ENCODE peak calls at places on chromosome 22, in six cellular contexts. H is A549, O is endothelial cell of umbilical vein, G is K562, U is HepG2, N is GM12878. D is an unnamed sample.

GRCh38 chr22:23393721-23394320 is 186.3 kb downstream of the IGLL1 start:
- DNase-seq in N (no peak), H (no peak), G (no peak), U (no peak), O (no peak), D (no peak)

GRCh38 chr22:41781508-41781906 is 19.0 kb upstream of the CCDC134 start:
- DNase-seq in H (no peak), G (no peak), N (no peak), U (no peak), O (no peak), D (no peak)

GRCh38 chr22:19843857-19844422 is 10.7 kb downstream of the GNB1L start:
- DNase-seq in U (no peak), O (no peak), G (peak), H (no peak), N (no peak), D (no peak)

GRCh38 chr22:49234459-49234858 is 593.2 kb downstream of the BRD1 start:
- DNase-seq in N (no peak), U (no peak), O (no peak), G (no peak), H (no peak), D (no peak)

GRCh38 chr22:37386441-37386840 is 40.8 kb downstream of the ELFN2 start:
- DNase-seq in N (no peak), O (no peak), H (no peak), U (no peak), G (peak), D (peak)

GRCh38 chr22:30574095-30574981 is at the start of gene GAL3ST1:
- DNase-seq in G (no peak), U (peak), H (peak), O (no peak), N (no peak), D (no peak)

GRCh38 chr22:17106161-17106784 is 14.9 kb downstream of the TMEM121B start:
- DNase-seq in G (no peak), H (no peak), O (no peak), U (no peak), N (no peak), D (peak)

GRCh38 chr22:49039625-49040024 is 788.0 kb downstream of the BRD1 start:
- DNase-seq in N (no peak), H (no peak), O (no peak), G (no peak), U (peak), D (no peak)

GRCh38 chr22:23685205-23685784 is 5.5 kb upstream of the RGL4 start:
- DNase-seq in U (no peak), H (no peak), G (peak), N (no peak), O (no peak), D (no peak)

GRCh38 chr22:48106215-48106614 is 1343.8 kb downstream of the TBC1D22A start:
- DNase-seq in H (no peak), O (no peak), U (no peak), G (no peak), N (no peak), D (no peak)

GRCh38 chr22:31079095-31079642 is 1.9 kb upstream of the SMTN start:
- DNase-seq in H (no peak), U (peak), G (no peak), N (no peak), O (no peak), D (no peak)

GRCh38 chr22:28710112-28710888 is 30.7 kb upstream of the TTC28 start:
- DNase-seq in N (no peak), O (peak), H (no peak), G (no peak), U (peak), D (no peak)

GRCh38 chr22:39221999-39222686 is 22.6 kb downstream of the PDGFB start:
- DNase-seq in G (no peak), H (no peak), O (no peak), N (no peak), U (no peak), D (no peak)

GRCh38 chr22:25183959-25184619 is 15.6 kb upstream of the CRYBB3 start:
- DNase-seq in N (no peak), G (no peak), H (no peak), U (peak), O (no peak), D (no peak)

GRCh38 chr22:25182131-25183110 is 17.2 kb upstream of the CRYBB3 start:
- DNase-seq in H (no peak), N (no peak), G (no peak), O (no peak), U (no peak), D (no peak)

GRCh38 chr22:25187469-25187868 is 12.2 kb upstream of the CRYBB3 start:
- DNase-seq in O (no peak), H (no peak), U (no peak), G (no peak), N (no peak), D (no peak)

DNA sequence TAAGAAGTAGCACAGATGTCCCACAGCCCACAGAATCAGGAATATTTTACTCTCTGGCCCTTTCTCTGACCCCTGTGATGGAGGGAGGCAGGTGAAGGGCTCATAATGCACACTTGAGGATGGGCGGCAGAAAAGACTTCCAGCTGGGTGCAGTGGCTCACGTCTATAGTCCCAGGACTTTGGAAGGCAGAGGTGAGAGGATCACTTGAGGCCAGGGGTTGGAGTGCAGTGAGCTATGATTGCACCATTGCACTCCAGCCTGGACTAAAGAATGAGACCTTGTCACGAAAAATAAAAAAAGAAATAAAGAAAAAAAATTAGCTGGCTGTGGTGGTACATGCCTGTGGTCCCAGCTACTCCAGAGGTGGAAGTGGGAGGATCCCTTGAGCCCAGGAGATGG is 13.5 kb upstream of the CRYBB3 start:
- DNase-seq in U (no peak), H (no peak), G (no peak), N (no peak), O (no peak), D (no peak)
- TF ChIP-seq MYC in U (no peak), H (no peak), G (no peak), N (no peak), O (no peak), D (no peak)

GRCh38 chr22:45451988-45452387 is 38.5 kb downstream of the RIBC2 start:
- DNase-seq in G (no peak), H (no peak), N (no peak), O (no peak), U (no peak), D (no peak)
- TF ChIP-seq MYC in G (no peak), H (no peak), N (no peak), O (no peak), U (no peak), D (no peak)

GRCh38 chr22:42920101-42920820 is 63.2 kb upstream of the ARFGAP3 start:
- DNase-seq in N (no peak), H (no peak), U (no peak), G (no peak), O (no peak), D (no peak)
- TF ChIP-seq MYC in N (no peak), H (no peak), U (no peak), G (no peak), O (no peak), D (no peak)

DNA sequence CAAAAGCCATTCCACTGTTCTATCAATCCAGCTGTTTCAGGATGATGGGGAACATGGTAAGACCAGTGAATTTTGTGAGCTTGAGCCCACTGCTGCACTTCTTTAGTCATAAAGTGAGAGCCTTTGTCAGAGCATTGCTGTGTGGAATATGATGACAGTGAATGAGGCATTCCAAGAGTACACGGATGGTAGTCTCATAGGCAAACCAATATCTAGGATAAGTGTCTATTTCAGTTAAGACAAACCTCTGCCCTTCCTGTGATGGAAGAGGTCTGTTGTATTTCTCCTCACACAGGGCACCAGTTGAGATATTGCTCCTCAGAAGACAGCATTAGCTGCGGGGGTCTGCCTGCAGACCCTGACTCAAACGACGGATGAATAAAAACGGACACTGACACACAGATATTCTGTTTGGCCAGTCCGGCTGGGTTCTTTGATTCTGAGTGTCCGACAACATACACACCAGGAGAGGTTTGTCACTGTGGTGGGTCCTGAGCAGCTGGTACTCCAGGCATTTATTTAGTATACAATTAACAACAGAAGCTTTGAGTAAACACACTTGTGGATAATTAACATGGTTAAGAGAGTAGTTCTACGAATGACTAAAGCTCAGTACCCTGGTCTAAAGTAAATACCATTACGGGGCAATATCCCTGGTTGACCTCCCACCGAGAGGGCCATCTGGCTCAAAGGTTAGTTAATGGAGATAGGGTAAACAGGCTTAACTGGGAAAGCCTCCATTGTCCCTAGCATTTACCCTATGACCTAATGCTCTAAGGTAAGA is 121.7 kb downstream of the ZNF280B start:
- DNase-seq in U (peak), G (no peak), H (no peak), N (no peak), O (no peak), D (no peak)
- TF ChIP-seq MYC in U (no peak), G (no peak), H (no peak), N (no peak), O (no peak), D (no peak)

DNA sequence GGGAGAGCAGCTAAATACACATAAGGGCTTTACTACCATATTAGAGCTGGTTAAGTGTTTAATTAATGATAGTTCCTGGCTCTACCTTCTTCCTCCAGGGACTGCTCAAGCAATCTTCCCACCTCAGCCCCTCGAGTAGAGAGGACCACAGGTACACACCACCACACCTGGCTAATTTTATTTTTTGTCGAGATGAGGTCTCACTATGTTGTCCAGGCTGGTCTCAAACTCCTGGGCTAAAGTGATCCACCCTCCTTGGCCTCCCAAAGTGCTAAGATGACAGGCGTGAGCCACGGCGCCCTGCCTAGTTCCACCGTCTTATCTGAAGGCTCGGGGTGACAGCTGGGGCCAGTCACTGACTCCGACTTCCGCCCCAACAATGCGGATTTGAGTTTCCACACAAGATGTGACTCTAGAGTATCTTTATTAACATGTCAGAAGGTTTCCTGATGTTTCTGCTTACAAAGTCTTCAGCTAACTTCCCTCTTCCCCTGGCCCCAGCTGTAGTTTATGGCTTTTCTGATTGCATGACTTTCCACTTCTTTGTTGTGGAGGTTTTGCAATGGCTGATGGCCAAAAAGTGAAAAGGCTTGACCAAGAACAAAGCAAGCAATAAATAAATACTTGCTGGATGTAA is 16.8 kb downstream of the TPST2 start:
- DNase-seq in N (no peak), O (peak), H (no peak), U (no peak), G (peak), D (peak)
- TF ChIP-seq MYC in N (no peak), O (no peak), H (no peak), U (no peak), G (no peak), D (no peak)

DNA sequence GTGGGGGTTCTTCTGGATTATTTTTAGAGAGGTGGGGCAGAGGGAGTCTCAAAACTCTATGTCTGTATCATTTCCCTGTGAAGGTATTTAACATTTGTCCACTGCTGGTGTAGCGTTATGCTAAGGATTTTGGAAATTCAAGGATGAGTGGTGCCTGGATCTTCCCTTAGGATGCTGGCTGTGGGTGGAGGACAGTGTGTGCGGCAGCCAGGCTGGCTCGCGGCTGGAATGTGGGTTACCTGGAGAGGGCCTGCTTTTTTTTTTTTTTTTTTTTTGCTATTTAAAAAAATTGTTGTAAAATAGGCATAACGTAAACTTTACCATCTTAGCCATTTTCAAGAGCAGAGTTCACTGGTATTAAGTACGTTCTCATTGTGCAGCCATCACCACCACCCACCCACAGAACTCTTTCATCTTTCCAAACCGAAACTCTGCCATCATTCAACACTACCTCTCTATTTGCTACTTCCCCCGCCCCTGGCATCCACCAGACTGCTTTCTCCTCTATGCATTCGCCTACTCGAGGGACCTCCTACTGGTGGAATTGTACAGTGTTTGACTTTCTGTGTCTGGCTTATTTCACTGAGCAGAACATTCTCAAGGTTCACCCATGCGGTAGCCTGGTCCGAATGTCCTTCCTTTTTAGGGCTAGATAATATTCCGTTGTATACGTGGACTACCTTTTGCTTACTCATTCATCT is 67.1 kb downstream of the PARVB start:
- DNase-seq in U (peak), N (no peak), O (no peak), G (no peak), H (peak), D (peak)
- TF ChIP-seq MYC in U (no peak), N (no peak), O (no peak), G (no peak), H (no peak), D (no peak)

D was measured in NB4.